ENCODE peak calls at places on chromosome 6, in five cellular contexts. O is ovary; Y is fibroblast of villous mesenchyme; G is activated CD4-positive, alpha-beta T cell treated with anti-CD3 and anti-CD28 coated beads for 24 hours; W is stimulated activated naive B cell treated with anti-CD40 and anti-IgM and Interleukin-4, amounts not matched to agents 10 μg/mL and 1 μg/mL and 100 μg/mL, for 72 hours. N is an unnamed sample.

GRCh38 chr6:146741609-146742008 is 142.8 kb downstream of the ADGB start:
- DNase-seq in O (no peak), Y (peak), G (no peak), W (no peak), N (no peak)

GRCh38 chr6:73612611-73613010 is 41.2 kb downstream of the SLC17A5 start:
- DNase-seq in O (no peak), Y (no peak), G (no peak), W (no peak), N (no peak)

GRCh38 chr6:8337147-8337546 is 98.2 kb downstream of the SLC35B3 start:
- DNase-seq in O (no peak), Y (no peak), G (no peak), W (no peak), N (no peak)

GRCh38 chr6:160201056-160201455 is 57.6 kb downstream of the SLC22A2 start:
- DNase-seq in O (no peak), Y (no peak), G (no peak), W (no peak), N (no peak)

GRCh38 chr6:100152201-100152600 is 158.2 kb upstream of the MCHR2 start:
- DNase-seq in O (no peak), Y (no peak), G (no peak), W (no peak), N (no peak)

GRCh38 chr6:11525468-11526155 is 11.9 kb upstream of the TMEM170B start:
- DNase-seq in O (no peak), Y (peak), G (no peak), W (no peak), N (no peak)

GRCh38 chr6:26295691-26296555 is 69.1 kb upstream of the BTN3A2 start:
- DNase-seq in O (no peak), Y (peak), G (no peak), W (no peak), N (no peak)

GRCh38 chr6:154448448-154449096 is 61.9 kb downstream of the CNKSR3 start:
- DNase-seq in O (no peak), Y (peak), G (no peak), W (no peak), N (peak)

GRCh38 chr6:133512410-133513016 is 271.4 kb downstream of the EYA4 start:
- DNase-seq in O (peak), Y (peak), G (no peak), W (peak), N (peak)

GRCh38 chr6:36136034-36136433 is 5.7 kb downstream of the MAPK13 start:
- DNase-seq in O (no peak), Y (no peak), G (no peak), W (no peak), N (no peak)

GRCh38 chr6:36436466-36436865 is 6.2 kb downstream of the PXT1 start:
- DNase-seq in O (no peak), Y (no peak), G (no peak), W (no peak), N (no peak)

GRCh38 chr6:44556046-44556445 is 168.5 kb downstream of the CDC5L start:
- DNase-seq in O (no peak), Y (no peak), G (no peak), W (no peak), N (no peak)

GRCh38 chr6:106060167-106060566 is 26.0 kb upstream of the PRDM1 start:
- DNase-seq in O (no peak), Y (no peak), G (no peak), W (no peak), N (no peak)

GRCh38 chr6:150641398-150642139 is 41.9 kb downstream of the PLEKHG1 start:
- DNase-seq in O (no peak), Y (peak), G (no peak), W (peak), N (no peak)

GRCh38 chr6:11770546-11771466 is 7.8 kb downstream of the ADTRP start:
- DNase-seq in O (peak), Y (peak), G (no peak), W (no peak), N (peak)

GRCh38 chr6:138507977-138508675 is 8.8 kb upstream of the NHSL1 start:
- DNase-seq in O (no peak), Y (no peak), G (no peak), W (no peak), N (no peak)

GRCh38 chr6:95866732-95867131 is 149.0 kb upstream of the FUT9 start:
- DNase-seq in O (no peak), Y (no peak), G (no peak), W (no peak), N (no peak)

GRCh38 chr6:113774122-113774835 is 82.9 kb upstream of the MARCKS start:
- DNase-seq in O (no peak), Y (peak), G (no peak), W (no peak), N (no peak)

GRCh38 chr6:112806163-112806900 is 459.2 kb downstream of the RFPL4B start:
- DNase-seq in O (no peak), Y (peak), G (no peak), W (no peak), N (no peak)

GRCh38 chr6:137171824-137172733 is 1.4 kb downstream of the IL22RA2 start:
- DNase-seq in O (no peak), Y (no peak), G (no peak), W (peak), N (no peak)

GRCh38 chr6:3390698-3391097 is 66.2 kb downstream of the SLC22A23 start:
- DNase-seq in O (no peak), Y (no peak), G (no peak), W (no peak), N (no peak)

GRCh38 chr6:15907914-15908518 is 220.9 kb upstream of the MYLIP start:
- DNase-seq in O (no peak), Y (no peak), G (no peak), W (no peak), N (no peak)

GRCh38 chr6:132964101-132964867 is 149.9 kb downstream of the RPS12 start:
- DNase-seq in O (no peak), Y (no peak), G (no peak), W (no peak), N (no peak)

GRCh38 chr6:40788661-40789111 is 201.5 kb upstream of the LRFN2 start:
- DNase-seq in O (peak), Y (no peak), G (no peak), W (no peak), N (no peak)

GRCh38 chr6:136345145-136345544 is 55.5 kb upstream of the BCLAF1 start:
- DNase-seq in O (no peak), Y (no peak), G (no peak), W (no peak), N (no peak)

GRCh38 chr6:56664007-56664406 is 21.3 kb upstream of the DST start:
- DNase-seq in O (no peak), Y (no peak), G (no peak), W (no peak), N (no peak)